ENCODE peak calls at places on chromosomes 5 and 9, in seven cellular contexts. One of them, this sample, is unnamed.

GRCh38 chr5:53167836-53168235 is 58.3 kb upstream of the MOCS2 start:
- DNase-seq in IMR-90: peak
- DNase-seq in H1: no peak
- DNase-seq in H9: no peak
- DNase-seq in mesendoderm: no peak
- DNase-seq in trophoblast cell: no peak
- DNase-seq in mesenchymal stem cell: peak
- DNase-seq in this sample: no peak

GRCh38 chr9:120875954-120876841 is 790 bp downstream of the PHF19 start:
- DNase-seq in IMR-90: peak
- DNase-seq in H1: peak
- DNase-seq in H9: peak
- DNase-seq in mesendoderm: peak
- DNase-seq in trophoblast cell: peak
- DNase-seq in mesenchymal stem cell: peak
- DNase-seq in this sample: peak

GRCh38 chr9:16294371-16294770 is 576.1 kb downstream of the BNC2 start:
- DNase-seq in IMR-90: no peak
- DNase-seq in H1: no peak
- DNase-seq in H9: peak
- DNase-seq in mesendoderm: no peak
- DNase-seq in trophoblast cell: no peak
- DNase-seq in mesenchymal stem cell: no peak
- DNase-seq in this sample: no peak

GRCh38 chr5:56185777-56186311 is 47.3 kb downstream of the ANKRD55 start:
- DNase-seq in IMR-90: no peak
- DNase-seq in H1: no peak
- DNase-seq in H9: no peak
- DNase-seq in mesendoderm: no peak
- DNase-seq in trophoblast cell: no peak
- DNase-seq in mesenchymal stem cell: no peak
- DNase-seq in this sample: no peak

GRCh38 chr5:138944527-138945322 is 69.6 kb upstream of the LRRTM2 start:
- DNase-seq in IMR-90: no peak
- DNase-seq in H1: no peak
- DNase-seq in H9: no peak
- DNase-seq in mesendoderm: no peak
- DNase-seq in trophoblast cell: no peak
- DNase-seq in mesenchymal stem cell: no peak
- DNase-seq in this sample: no peak

GRCh38 chr5:173733831-173734491 is 117.5 kb upstream of the BOD1 start:
- DNase-seq in IMR-90: no peak
- DNase-seq in H1: no peak
- DNase-seq in H9: no peak
- DNase-seq in mesendoderm: no peak
- DNase-seq in trophoblast cell: no peak
- DNase-seq in mesenchymal stem cell: no peak
- DNase-seq in this sample: no peak

GRCh38 chr5:175814676-175815075 is 56.7 kb upstream of the CPLX2 start:
- DNase-seq in IMR-90: peak
- DNase-seq in H1: no peak
- DNase-seq in H9: no peak
- DNase-seq in mesendoderm: no peak
- DNase-seq in trophoblast cell: peak
- DNase-seq in mesenchymal stem cell: peak
- DNase-seq in this sample: no peak

GRCh38 chr5:66653380-66653779 is 57.2 kb downstream of the MAST4 start:
- DNase-seq in IMR-90: peak
- DNase-seq in H1: no peak
- DNase-seq in H9: no peak
- DNase-seq in mesendoderm: peak
- DNase-seq in trophoblast cell: peak
- DNase-seq in mesenchymal stem cell: peak
- DNase-seq in this sample: no peak

GRCh38 chr5:54384356-54384933 is 71.1 kb upstream of the HSPB3 start:
- DNase-seq in IMR-90: no peak
- DNase-seq in H1: no peak
- DNase-seq in H9: no peak
- DNase-seq in mesendoderm: no peak
- DNase-seq in trophoblast cell: no peak
- DNase-seq in mesenchymal stem cell: no peak
- DNase-seq in this sample: no peak

GRCh38 chr5:125485003-125485641 is 738.7 kb upstream of the ZNF608 start:
- DNase-seq in IMR-90: peak
- DNase-seq in H1: no peak
- DNase-seq in H9: no peak
- DNase-seq in mesendoderm: peak
- DNase-seq in trophoblast cell: peak
- DNase-seq in mesenchymal stem cell: peak
- DNase-seq in this sample: peak

DNA sequence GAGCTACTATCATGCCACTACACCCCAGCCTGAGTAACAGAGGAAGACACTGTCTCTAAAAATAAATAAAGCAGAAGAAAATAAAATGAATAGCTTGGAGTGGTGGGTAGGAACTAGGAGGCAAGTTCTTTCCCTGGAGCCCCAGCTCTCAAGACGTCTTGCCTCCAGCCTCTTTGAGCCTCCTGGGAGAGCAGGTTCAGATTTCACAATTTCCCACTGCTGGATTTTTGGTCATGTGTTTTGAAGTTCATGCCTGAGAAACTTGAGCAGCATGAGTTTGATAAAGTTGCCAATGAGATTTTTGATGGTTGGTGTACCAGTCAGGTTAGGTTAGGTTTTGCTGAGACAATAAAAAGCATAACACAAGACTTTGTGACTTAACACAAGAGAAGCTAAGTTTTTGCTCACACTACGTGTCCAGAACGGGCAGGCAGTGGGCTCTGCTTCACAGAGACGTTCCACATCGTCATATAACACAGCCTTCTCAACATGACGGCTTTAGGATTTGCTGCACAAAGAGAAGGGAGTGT is 4.1 kb upstream of the CCDC69 start:
- DNase-seq in IMR-90: no peak
- DNase-seq in H1: no peak
- DNase-seq in H9: no peak
- DNase-seq in mesendoderm: no peak
- DNase-seq in trophoblast cell: peak
- DNase-seq in mesenchymal stem cell: no peak
- DNase-seq in this sample: no peak
- H4K8ac ChIP-seq in IMR-90: no peak
- H4K8ac ChIP-seq in H1: no peak
- H4K8ac ChIP-seq in H9: no peak
- H4K8ac ChIP-seq in mesendoderm: no peak
- H4K8ac ChIP-seq in trophoblast cell: no peak
- H4K8ac ChIP-seq in mesenchymal stem cell: no peak
- H4K8ac ChIP-seq in this sample: no peak

GRCh38 chr9:136472640-136473353 is 10.0 kb downstream of the SEC16A start:
- DNase-seq in IMR-90: no peak
- DNase-seq in H1: no peak
- DNase-seq in H9: no peak
- DNase-seq in mesendoderm: no peak
- DNase-seq in trophoblast cell: no peak
- DNase-seq in mesenchymal stem cell: no peak
- DNase-seq in this sample: no peak
- H2BK120ac ChIP-seq in IMR-90: no peak
- H2BK120ac ChIP-seq in H1: no peak
- H2BK120ac ChIP-seq in H9: no peak
- H2BK120ac ChIP-seq in mesendoderm: no peak
- H2BK120ac ChIP-seq in trophoblast cell: no peak
- H2BK120ac ChIP-seq in mesenchymal stem cell: no peak
- H2BK120ac ChIP-seq in this sample: no peak

GRCh38 chr5:2698581-2698980 is 52.9 kb downstream of the IRX2 start:
- DNase-seq in IMR-90: no peak
- DNase-seq in H1: no peak
- DNase-seq in H9: no peak
- DNase-seq in mesendoderm: no peak
- DNase-seq in trophoblast cell: peak
- DNase-seq in mesenchymal stem cell: no peak
- DNase-seq in this sample: no peak

GRCh38 chr5:2696156-2696807 is 55.2 kb downstream of the IRX2 start:
- DNase-seq in IMR-90: no peak
- DNase-seq in H1: no peak
- DNase-seq in H9: no peak
- DNase-seq in mesendoderm: no peak
- DNase-seq in trophoblast cell: no peak
- DNase-seq in mesenchymal stem cell: no peak
- DNase-seq in this sample: no peak

GRCh38 chr5:2697446-2698200 is 53.9 kb downstream of the IRX2 start:
- DNase-seq in IMR-90: no peak
- DNase-seq in H1: no peak
- DNase-seq in H9: no peak
- DNase-seq in mesendoderm: no peak
- DNase-seq in trophoblast cell: peak
- DNase-seq in mesenchymal stem cell: no peak
- DNase-seq in this sample: no peak

GRCh38 chr5:2697041-2697440 is 54.4 kb downstream of the IRX2 start:
- DNase-seq in IMR-90: no peak
- DNase-seq in H1: no peak
- DNase-seq in H9: no peak
- DNase-seq in mesendoderm: no peak
- DNase-seq in trophoblast cell: peak
- DNase-seq in mesenchymal stem cell: no peak
- DNase-seq in this sample: no peak

GRCh38 chr5:2695200-2695891 is 56.1 kb downstream of the IRX2 start:
- DNase-seq in IMR-90: no peak
- DNase-seq in H1: no peak
- DNase-seq in H9: no peak
- DNase-seq in mesendoderm: no peak
- DNase-seq in trophoblast cell: peak
- DNase-seq in mesenchymal stem cell: no peak
- DNase-seq in this sample: no peak
- H3K18ac ChIP-seq in IMR-90: no peak
- H3K18ac ChIP-seq in H1: no peak
- H3K18ac ChIP-seq in H9: no peak
- H3K18ac ChIP-seq in mesendoderm: no peak
- H3K18ac ChIP-seq in trophoblast cell: no peak
- H3K18ac ChIP-seq in mesenchymal stem cell: no peak
- H3K18ac ChIP-seq in this sample: no peak

DNA sequence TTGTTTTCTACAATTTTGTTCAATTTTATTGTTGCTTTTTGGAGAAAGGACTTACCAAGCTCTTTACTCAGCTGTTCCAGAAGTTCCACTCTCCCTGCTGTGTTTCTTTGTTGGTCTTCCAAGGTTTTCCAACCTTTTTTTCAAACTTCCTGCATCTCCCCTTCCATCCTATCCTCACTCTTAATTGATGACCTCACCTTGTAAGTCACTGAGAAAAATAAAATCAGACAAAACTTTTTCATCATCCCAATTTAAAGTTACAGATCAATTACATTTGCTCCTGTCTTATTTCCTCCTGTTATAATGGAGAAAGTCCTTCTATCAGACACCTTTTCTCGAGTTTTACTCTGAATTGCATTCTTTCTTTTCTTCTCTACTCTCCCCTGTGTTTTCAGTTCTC is 121.1 kb downstream of the DMXL1 start:
- DNase-seq in IMR-90: no peak
- DNase-seq in H1: no peak
- DNase-seq in H9: no peak
- DNase-seq in mesendoderm: no peak
- DNase-seq in trophoblast cell: no peak
- DNase-seq in mesenchymal stem cell: no peak
- DNase-seq in this sample: no peak
- H4K8ac ChIP-seq in IMR-90: no peak
- H4K8ac ChIP-seq in H1: no peak
- H4K8ac ChIP-seq in H9: no peak
- H4K8ac ChIP-seq in mesendoderm: no peak
- H4K8ac ChIP-seq in trophoblast cell: no peak
- H4K8ac ChIP-seq in mesenchymal stem cell: no peak
- H4K8ac ChIP-seq in this sample: no peak

DNA sequence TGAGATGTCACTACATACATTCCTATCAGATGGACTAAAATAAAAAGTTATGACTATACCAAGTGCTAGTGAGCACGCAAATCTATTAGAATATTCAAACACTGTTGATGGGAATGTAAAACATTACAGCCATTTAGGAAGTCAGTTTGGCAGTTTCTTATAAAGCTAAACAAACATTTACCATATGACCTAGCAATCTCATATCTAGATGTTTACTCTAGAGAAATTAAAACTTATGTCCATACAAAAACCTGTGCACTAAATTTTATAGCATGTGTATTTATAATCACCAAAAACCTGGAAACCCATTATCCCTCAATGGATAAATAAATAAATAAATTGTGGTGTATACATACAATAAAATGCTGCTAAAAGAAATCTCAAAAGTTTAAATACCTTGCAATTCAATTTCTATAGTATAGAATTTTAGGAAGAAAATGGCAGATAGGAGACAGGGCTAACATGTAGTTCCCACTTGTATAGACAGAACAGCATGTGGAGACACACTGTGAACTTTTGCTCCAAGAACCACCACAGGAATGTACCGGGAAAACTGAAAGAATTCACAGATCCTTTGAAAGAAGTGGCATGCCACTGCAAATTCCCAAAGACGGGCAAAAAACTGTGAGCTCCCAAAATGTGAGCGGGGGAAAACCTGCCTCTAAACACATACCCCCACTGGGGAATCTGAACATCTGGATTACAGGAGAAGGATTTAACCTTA is 174.6 kb upstream of the SPEF2 start:
- DNase-seq in IMR-90: no peak
- DNase-seq in H1: no peak
- DNase-seq in H9: no peak
- DNase-seq in mesendoderm: peak
- DNase-seq in trophoblast cell: no peak
- DNase-seq in mesenchymal stem cell: peak
- DNase-seq in this sample: no peak
- H2BK120ac ChIP-seq in IMR-90: no peak
- H2BK120ac ChIP-seq in H1: no peak
- H2BK120ac ChIP-seq in H9: no peak
- H2BK120ac ChIP-seq in mesendoderm: no peak
- H2BK120ac ChIP-seq in trophoblast cell: no peak
- H2BK120ac ChIP-seq in mesenchymal stem cell: no peak
- H2BK120ac ChIP-seq in this sample: no peak

DNA sequence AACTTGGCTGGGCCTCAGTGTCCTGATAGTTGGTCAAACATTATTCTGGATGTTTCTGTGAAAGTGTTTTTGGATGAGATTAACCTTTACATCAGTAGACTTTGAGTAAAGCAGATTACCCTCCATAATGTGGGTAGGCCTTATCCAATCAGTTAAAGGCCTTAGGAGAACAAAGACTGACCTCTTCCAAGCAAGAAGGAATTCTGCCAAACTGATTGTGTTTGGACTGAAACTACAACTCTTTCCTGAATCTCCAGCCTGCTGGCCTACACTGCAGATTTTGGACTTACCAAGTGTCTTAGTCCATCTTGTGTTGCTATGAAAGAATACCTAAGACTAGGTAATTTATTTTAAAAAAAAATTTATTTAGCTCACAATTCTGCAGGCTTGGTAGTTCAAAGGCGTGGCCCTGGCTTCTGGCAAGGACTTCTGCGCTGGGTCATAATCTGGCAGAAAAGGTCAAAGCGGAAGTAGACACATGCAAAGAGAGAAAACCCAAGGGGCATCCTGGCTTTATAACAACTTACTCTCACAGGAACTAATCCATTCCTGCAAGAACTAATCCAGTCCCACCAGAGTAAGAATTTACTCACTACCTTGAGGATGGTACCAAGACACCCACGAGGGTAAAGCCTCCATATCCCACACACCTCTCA is 8.6 kb upstream of the ARHGEF37 start:
- DNase-seq in IMR-90: no peak
- DNase-seq in H1: no peak
- DNase-seq in H9: no peak
- DNase-seq in mesendoderm: no peak
- DNase-seq in trophoblast cell: no peak
- DNase-seq in mesenchymal stem cell: no peak
- DNase-seq in this sample: no peak
- H3K18ac ChIP-seq in IMR-90: no peak
- H3K18ac ChIP-seq in H1: no peak
- H3K18ac ChIP-seq in H9: no peak
- H3K18ac ChIP-seq in mesendoderm: no peak
- H3K18ac ChIP-seq in trophoblast cell: no peak
- H3K18ac ChIP-seq in mesenchymal stem cell: no peak
- H3K18ac ChIP-seq in this sample: no peak